ENCODE peak calls at places on chromosomes 6 and 20, in nine cellular contexts. X is GM06990; Y is nephron progenitor cell; T is esophagus squamous epithelium; E is K562; F is A549; L is chondrocyte; C is HFF-Myc; Q is CD8-positive, alpha-beta T cell. U is an unnamed sample.
A peak's percentile ranks its signal among the peaks of the same experiment; 100 is the strongest.

GRCh38 chr6:164911151-164911550 is 398.3 kb downstream of the C6orf118 start:
- DNase-seq in X (no peak), Y (no peak), T (no peak), E (no peak), F (no peak), L (no peak), C (no peak), Q (no peak), U (no peak)

GRCh38 chr6:139977887-139978332 is 603.5 kb upstream of the CITED2 start:
- DNase-seq in X (no peak), Y (no peak), T (no peak), E (no peak), F (no peak), L (no peak), C (no peak), Q (no peak), U (no peak)

GRCh38 chr6:107116328-107116892 is 1.1 kb upstream of the BEND3 start:
- DNase-seq in X (no peak), Y (peak; percentile 39), T (no peak), E (peak; percentile 18), F (no peak), L (no peak), C (no peak), Q (peak; percentile 30), U (peak; percentile 59)

GRCh38 chr6:1603708-1604346 is 5.9 kb upstream of the FOXC1 start:
- DNase-seq in X (no peak), Y (no peak), T (no peak), E (no peak), F (no peak), L (no peak), C (no peak), Q (no peak), U (no peak)

GRCh38 chr20:42313704-42314103 is 695.5 kb upstream of the CHD6 start:
- DNase-seq in X (no peak), Y (no peak), T (no peak), E (no peak), F (no peak), L (no peak), C (no peak), Q (no peak), U (no peak)

GRCh38 chr6:28742668-28743270 is 181.0 kb downstream of the TRIM27 start:
- DNase-seq in X (peak; percentile 58), Y (peak; percentile 60), T (no peak), E (peak; percentile 44), F (peak; percentile 58), L (no peak), C (peak; percentile 70), Q (no peak), U (no peak)

GRCh38 chr20:20489623-20490341 is 121.9 kb downstream of the INSM1 start:
- DNase-seq in X (peak; percentile 22), Y (no peak), T (no peak), E (no peak), F (no peak), L (no peak), C (no peak), Q (no peak), U (no peak)

GRCh38 chr20:10131612-10132345 is 86.9 kb upstream of the SNAP25 start:
- DNase-seq in X (no peak), Y (peak; percentile 8), T (no peak), E (no peak), F (peak; percentile 37), L (no peak), C (peak; percentile 20), Q (no peak), U (no peak)

GRCh38 chr20:15240801-15241200 is 903.4 kb upstream of the FLRT3 start:
- DNase-seq in X (no peak), Y (no peak), T (no peak), E (no peak), F (no peak), L (no peak), C (no peak), Q (no peak), U (no peak)

GRCh38 chr20:15239542-15240206 is 902.3 kb upstream of the FLRT3 start:
- DNase-seq in X (no peak), Y (no peak), T (no peak), E (no peak), F (no peak), L (no peak), C (no peak), Q (no peak), U (no peak)

GRCh38 chr20:15232243-15232642 is 894.8 kb upstream of the FLRT3 start:
- DNase-seq in X (no peak), Y (no peak), T (no peak), E (no peak), F (no peak), L (no peak), C (no peak), Q (no peak), U (no peak)

GRCh38 chr20:15235799-15236198 is 898.4 kb upstream of the FLRT3 start:
- DNase-seq in X (no peak), Y (no peak), T (no peak), E (no peak), F (no peak), L (no peak), C (no peak), Q (no peak), U (no peak)

GRCh38 chr20:15236812-15237211 is 899.4 kb upstream of the FLRT3 start:
- DNase-seq in X (peak; percentile 20), Y (peak; percentile 26), T (no peak), E (no peak), F (peak; percentile 8), L (no peak), C (peak; percentile 29), Q (no peak), U (peak; percentile 28)
- TF ChIP-seq CTCF in X (peak; percentile 76), Y (peak; percentile 38), T (peak; percentile 33), E (no peak), F (peak; percentile 35), L (peak; percentile 69), C (peak; percentile 62), Q (no peak), U (peak; percentile 34)

GRCh38 chr6:62889240-62889639 is 322.0 kb upstream of the FKBP1C start:
- DNase-seq in X (no peak), Y (no peak), T (no peak), E (no peak), F (no peak), L (no peak), C (no peak), Q (no peak), U (no peak)

DNA sequence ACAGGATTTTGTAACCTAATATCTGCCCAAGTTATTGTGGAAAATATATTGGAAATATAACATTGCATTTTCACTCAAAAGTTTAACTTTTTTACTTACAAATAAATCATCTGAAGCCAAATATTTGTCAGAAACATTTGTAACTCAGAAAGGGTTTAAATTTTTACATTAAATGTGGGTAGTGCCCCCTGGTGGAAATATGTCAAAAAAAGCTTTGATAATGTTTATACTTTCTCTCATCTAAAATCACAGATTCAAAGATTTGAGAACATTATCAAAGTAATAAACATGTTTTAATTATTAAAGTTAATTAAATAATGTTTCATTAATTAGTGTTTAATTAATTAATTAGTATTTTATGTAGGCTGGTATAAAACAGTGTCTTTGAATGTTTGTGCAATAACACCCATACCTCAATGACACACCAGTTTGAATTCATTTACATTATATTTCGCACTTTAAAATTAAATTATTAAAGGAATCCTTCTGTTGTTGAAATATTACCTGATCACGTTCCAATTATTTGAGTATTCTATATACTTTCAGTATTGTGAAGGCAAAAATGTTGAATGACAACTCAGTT is 320.1 kb upstream of the FKBP1C start:
- DNase-seq in X (no peak), Y (no peak), T (no peak), E (peak; percentile 6), F (no peak), L (no peak), C (no peak), Q (no peak), U (peak; percentile 3)
- TF ChIP-seq CTCF in X (peak; percentile 31), Y (peak; percentile 56), T (no peak), E (no peak), F (peak; percentile 36), L (peak; percentile 87), C (no peak), Q (no peak), U (no peak)

DNA sequence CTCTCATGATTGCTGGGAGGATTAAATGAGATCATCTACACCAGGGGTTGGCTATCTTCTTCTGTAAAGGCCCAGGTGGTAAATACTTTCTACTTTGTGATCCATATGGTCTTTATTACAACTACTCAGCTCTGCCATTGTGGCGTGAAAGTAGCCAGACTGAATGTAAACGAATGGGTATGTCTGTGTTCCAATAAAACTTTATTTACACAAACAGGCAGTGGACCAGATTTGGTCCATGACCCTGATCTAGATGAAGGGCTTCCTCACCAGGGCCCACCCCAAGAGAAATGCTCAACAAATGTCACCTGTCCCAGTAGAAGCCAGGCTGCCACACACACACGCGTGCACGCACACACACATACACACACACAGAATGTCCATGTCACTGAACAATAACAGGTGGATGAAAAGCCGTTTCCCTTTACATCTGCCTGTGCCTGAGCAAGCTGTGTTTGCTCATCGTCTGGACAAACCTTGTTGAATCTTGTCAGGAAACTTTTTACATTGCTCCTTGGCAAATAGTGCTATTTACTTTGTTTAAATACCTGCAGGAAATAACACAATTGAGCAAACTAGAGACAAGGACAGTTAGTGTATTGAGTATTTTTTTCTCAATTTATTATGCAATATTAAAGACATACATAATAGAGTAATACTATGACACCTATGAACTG is 114.3 kb downstream of the EYA2 start:
- DNase-seq in X (no peak), Y (no peak), T (no peak), E (no peak), F (no peak), L (no peak), C (no peak), Q (no peak), U (no peak)
- TF ChIP-seq CTCF in X (no peak), Y (no peak), T (no peak), E (no peak), F (no peak), L (no peak), C (no peak), Q (no peak), U (no peak)

GRCh38 chr6:4466260-4466659 is 309.9 kb upstream of the CDYL start:
- DNase-seq in X (no peak), Y (no peak), T (no peak), E (no peak), F (no peak), L (no peak), C (no peak), Q (no peak), U (no peak)

GRCh38 chr6:4464638-4465037 is 311.6 kb upstream of the CDYL start:
- DNase-seq in X (no peak), Y (no peak), T (no peak), E (no peak), F (no peak), L (no peak), C (no peak), Q (no peak), U (no peak)

GRCh38 chr6:4470698-4471210 is 305.4 kb upstream of the CDYL start:
- DNase-seq in X (no peak), Y (no peak), T (no peak), E (no peak), F (no peak), L (no peak), C (no peak), Q (no peak), U (no peak)

GRCh38 chr6:4472222-4472621 is 304.0 kb upstream of the CDYL start:
- DNase-seq in X (no peak), Y (no peak), T (no peak), E (no peak), F (no peak), L (no peak), C (no peak), Q (no peak), U (no peak)

DNA sequence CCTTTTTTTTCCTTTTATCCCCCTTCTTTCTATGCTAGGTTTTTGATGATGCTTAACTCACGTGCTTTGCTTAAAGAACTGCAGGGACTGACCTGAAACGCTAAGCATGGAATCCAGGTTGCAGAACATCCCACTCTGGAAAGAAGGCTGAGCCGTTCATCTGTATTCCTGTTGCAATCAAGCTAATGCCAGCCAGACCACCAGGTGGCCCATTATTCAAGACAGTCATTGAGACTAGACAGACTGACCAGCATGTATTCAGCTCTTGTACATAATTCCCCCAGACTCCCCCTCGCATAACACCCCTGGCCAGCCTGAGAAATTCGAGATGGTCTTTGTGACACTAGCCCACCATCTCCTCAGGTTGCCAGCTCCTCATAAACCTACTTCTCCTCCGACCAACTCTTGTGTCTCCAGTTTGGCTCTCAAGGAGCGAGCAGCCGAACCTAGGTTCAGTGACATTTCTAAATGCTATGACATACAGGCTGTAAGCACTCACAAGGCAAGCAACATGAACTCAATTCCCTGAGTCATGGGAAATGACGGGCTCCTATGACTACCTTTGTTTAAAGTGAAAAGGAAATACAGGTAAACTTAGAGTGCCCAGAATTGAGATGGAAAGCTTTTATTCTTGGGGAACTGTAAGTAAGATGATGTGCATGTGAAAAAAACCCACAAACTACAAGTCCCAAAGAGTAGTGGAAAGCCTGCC is 309.3 kb upstream of the CDYL start:
- DNase-seq in X (no peak), Y (no peak), T (no peak), E (no peak), F (no peak), L (no peak), C (no peak), Q (no peak), U (no peak)
- TF ChIP-seq CTCF in X (no peak), Y (no peak), T (no peak), E (peak; percentile 21), F (no peak), L (peak; percentile 40), C (peak; percentile 9), Q (no peak), U (no peak)

U was measured in GM20000.